ENCODE peak calls at places on chromosomes 6 and 20, in eight cellular contexts. Z, R, H, Y, E, Q, G and L are unnamed samples.

GRCh38 chr6:20438462-20439070 is 36.9 kb downstream of the E2F3 start:
- DNase-seq in H (no peak), Z (no peak), G (no peak), E (no peak), Y (no peak), Q (no peak), R (no peak), L (no peak)

GRCh38 chr6:112911949-112912348 is 564.8 kb downstream of the RFPL4B start:
- DNase-seq in E (no peak), H (no peak), Q (no peak), R (no peak), Z (peak), G (no peak), Y (no peak), L (no peak)

GRCh38 chr20:62523473-62524203 is 47.8 kb upstream of the GATA5 start:
- DNase-seq in E (no peak), G (no peak), H (no peak), Z (no peak), Q (no peak), R (no peak), Y (no peak), L (peak)

GRCh38 chr6:166957087-166957804 is 896 bp upstream of the RNASET2 start:
- DNase-seq in H (peak), G (peak), Z (peak), E (no peak), Q (no peak), Y (peak), R (no peak), L (peak)

GRCh38 chr6:36127462-36128016 is 2.8 kb upstream of the MAPK13 start:
- DNase-seq in Z (peak), E (no peak), R (peak), Y (peak), H (no peak), Q (peak), G (peak), L (no peak)

GRCh38 chr20:58359441-58359840 is 29.6 kb upstream of the VAPB start:
- DNase-seq in Q (no peak), E (no peak), G (no peak), Z (no peak), R (peak), H (no peak), Y (no peak), L (no peak)

GRCh38 chr6:41503841-41504525 is 42.2 kb upstream of the FOXP4 start:
- DNase-seq in Z (peak), E (no peak), H (peak), Q (peak), R (peak), G (peak), Y (no peak), L (no peak)

GRCh38 chr20:63735859-63736718 is at the start of gene LIME1:
- DNase-seq in R (no peak), E (no peak), G (no peak), Q (no peak), Z (peak), Y (peak), H (peak), L (no peak)

GRCh38 chr20:25323486-25324246 is 67.0 kb downstream of the ABHD12 start:
- DNase-seq in R (no peak), H (no peak), Y (no peak), Z (no peak), G (no peak), Q (no peak), E (no peak), L (no peak)

GRCh38 chr20:37356961-37357371 is 11.0 kb downstream of the SRC start:
- DNase-seq in Q (no peak), H (no peak), R (no peak), Y (peak), E (no peak), Z (no peak), G (no peak), L (no peak)

GRCh38 chr6:11994875-11995461 is 17.1 kb upstream of the HIVEP1 start:
- DNase-seq in R (no peak), E (no peak), H (no peak), Z (no peak), G (no peak), Y (no peak), Q (no peak), L (peak)

GRCh38 chr20:42531675-42531985 is 658.1 kb downstream of the PTPRT start:
- DNase-seq in G (peak), E (no peak), Q (no peak), Y (no peak), Z (no peak), R (no peak), H (no peak), L (no peak)

GRCh38 chr20:14992071-14992654 is 654.8 kb upstream of the FLRT3 start:
- DNase-seq in Z (no peak), G (no peak), Y (no peak), R (no peak), Q (peak), H (no peak), E (no peak), L (no peak)

GRCh38 chr6:36123270-36124139 is 6.8 kb upstream of the MAPK13 start:
- DNase-seq in Q (peak), Z (peak), R (peak), G (peak), H (peak), Y (peak), E (no peak), L (peak)

GRCh38 chr6:40950986-40951730 is 87.9 kb downstream of the UNC5CL start:
- DNase-seq in Y (no peak), H (no peak), R (peak), G (no peak), Z (no peak), E (no peak), Q (no peak), L (no peak)

GRCh38 chr6:21185849-21186478 is 407.6 kb upstream of the SOX4 start:
- DNase-seq in G (no peak), E (no peak), Y (no peak), Z (no peak), H (no peak), Q (no peak), R (no peak), L (no peak)

GRCh38 chr6:71851214-71851613 is 35.1 kb upstream of the RIMS1 start:
- DNase-seq in G (no peak), Z (no peak), R (no peak), Q (no peak), E (no peak), H (no peak), Y (no peak), L (no peak)

GRCh38 chr20:57327820-57328219 is 1.8 kb upstream of the SPO11 start:
- DNase-seq in Q (no peak), R (no peak), Z (no peak), G (no peak), Y (no peak), H (no peak), E (no peak), L (no peak)

GRCh38 chr6:41191569-41191968 is 9.4 kb downstream of the TREML2 start:
- DNase-seq in H (no peak), G (peak), R (no peak), Y (no peak), Z (no peak), E (no peak), Q (peak), L (peak)

GRCh38 chr6:108735310-108735990 is 112.8 kb upstream of the ARMC2 start:
- DNase-seq in E (no peak), R (no peak), H (no peak), Z (no peak), G (no peak), Q (no peak), Y (no peak), L (no peak)

GRCh38 chr6:158027590-158028285 is 46.1 kb downstream of the SYNJ2 start:
- DNase-seq in R (no peak), Y (no peak), Z (no peak), Q (peak), E (no peak), G (no peak), H (peak), L (no peak)

GRCh38 chr20:38427655-38428023 is 7.5 kb downstream of the SNHG17 start:
- DNase-seq in E (no peak), Q (no peak), G (no peak), Y (no peak), R (no peak), Z (no peak), H (no peak), L (no peak)

GRCh38 chr20:19483309-19483708 is 270.9 kb downstream of the SLC24A3 start:
- DNase-seq in E (no peak), G (no peak), Y (no peak), R (no peak), Z (no peak), H (no peak), Q (no peak), L (no peak)

GRCh38 chr20:53622247-53623114 is 28.8 kb upstream of the ZNF217 start:
- DNase-seq in E (peak), Z (no peak), R (no peak), G (peak), Q (peak), H (no peak), Y (peak), L (no peak)

GRCh38 chr6:148520109-148520841 is 177.6 kb downstream of the SASH1 start:
- DNase-seq in G (no peak), Y (no peak), Z (no peak), R (no peak), Q (no peak), H (no peak), E (peak), L (no peak)

GRCh38 chr20:17625246-17626051 is 55.6 kb downstream of the DSTN start:
- DNase-seq in Y (peak), E (no peak), R (no peak), G (no peak), H (peak), Z (no peak), Q (no peak), L (no peak)

GRCh38 chr20:37797669-37798175 is 103.9 kb downstream of the CTNNBL1 start:
- DNase-seq in H (no peak), E (no peak), Y (no peak), G (no peak), Z (no peak), R (no peak), Q (no peak), L (no peak)

GRCh38 chr6:155014715-155015300 is 19.7 kb downstream of the TIAM2 start:
- DNase-seq in Q (peak), R (peak), Y (no peak), E (no peak), Z (no peak), G (no peak), H (no peak), L (no peak)

GRCh38 chr6:71080793-71081192 is 123.9 kb upstream of the B3GAT2 start:
- DNase-seq in G (no peak), Q (no peak), H (no peak), E (no peak), Z (peak), R (peak), Y (no peak), L (no peak)

GRCh38 chr6:43302126-43302525 is 4.1 kb downstream of the SLC22A7 start:
- DNase-seq in E (no peak), Y (no peak), G (no peak), H (no peak), Q (no peak), Z (no peak), R (no peak), L (no peak)

GRCh38 chr20:11686900-11687543 is 230.7 kb upstream of the BTBD3 start:
- DNase-seq in E (no peak), G (peak), H (no peak), Y (peak), Z (peak), Q (no peak), R (peak), L (no peak)

GRCh38 chr6:127768745-127769144 is 132.1 kb downstream of the THEMIS start:
- DNase-seq in H (no peak), Y (no peak), E (no peak), G (no peak), R (no peak), Z (no peak), Q (no peak), L (no peak)

GRCh38 chr6:108872001-108872974 is 24.1 kb downstream of the ARMC2 start:
- DNase-seq in Y (peak), R (no peak), H (no peak), Z (no peak), G (peak), E (no peak), Q (no peak), L (no peak)

GRCh38 chr6:156107514-156108150 is 652.0 kb upstream of the NOX3 start:
- DNase-seq in E (no peak), Z (no peak), Q (no peak), Y (no peak), H (no peak), R (no peak), G (no peak), L (no peak)

GRCh38 chr6:13673368-13673767 is 38.3 kb downstream of the RANBP9 start:
- DNase-seq in Z (no peak), Y (no peak), Q (no peak), H (no peak), R (no peak), E (no peak), G (no peak), L (no peak)

GRCh38 chr6:90068264-90068663 is 174.0 kb downstream of the GJA10 start:
- DNase-seq in Z (peak), H (no peak), Y (no peak), E (no peak), Q (peak), R (peak), G (no peak), L (no peak)

GRCh38 chr6:90072501-90072900 is 178.2 kb downstream of the GJA10 start:
- DNase-seq in Q (no peak), E (no peak), Y (no peak), H (no peak), G (no peak), Z (no peak), R (no peak), L (no peak)

GRCh38 chr6:90065173-90065572 is 170.9 kb downstream of the GJA10 start:
- DNase-seq in E (no peak), G (no peak), Y (no peak), R (no peak), Z (no peak), Q (no peak), H (no peak), L (no peak)

GRCh38 chr6:90066715-90067114 is 172.4 kb downstream of the GJA10 start:
- DNase-seq in G (no peak), E (no peak), Z (no peak), Q (no peak), H (no peak), R (no peak), Y (no peak), L (no peak)

DNA sequence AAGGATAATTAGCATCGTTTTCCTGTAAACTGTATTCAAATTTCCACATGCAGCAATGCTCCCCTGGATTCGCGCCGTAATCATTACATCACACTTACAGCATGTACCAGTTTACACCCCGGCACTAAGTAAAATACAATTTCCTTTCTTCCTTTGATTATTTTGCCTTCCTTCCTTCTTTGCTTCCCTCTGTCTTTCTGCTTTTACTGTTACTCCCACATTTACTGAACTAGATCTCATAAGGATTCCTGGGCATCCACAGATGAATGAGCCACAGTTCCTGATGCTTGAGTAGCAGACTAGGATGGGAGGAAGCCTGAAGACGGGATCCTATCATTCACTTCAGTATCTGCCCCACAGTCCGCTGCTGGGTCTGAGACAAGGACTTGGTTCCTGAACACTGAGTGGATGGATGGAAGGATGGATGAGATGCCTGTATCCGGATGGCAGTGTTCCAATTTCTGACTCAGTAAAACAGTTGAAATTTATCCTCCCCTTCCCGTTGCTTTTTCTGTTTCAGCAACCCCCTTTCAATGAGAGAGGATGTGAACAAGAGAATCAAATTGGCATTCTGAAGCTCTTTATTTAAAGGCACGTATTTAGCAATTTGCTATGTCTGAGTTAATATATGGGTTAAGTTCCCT is 174.7 kb downstream of the GJA10 start:
- DNase-seq in E (no peak), H (no peak), Q (no peak), Y (no peak), Z (no peak), R (peak), G (no peak), L (no peak)
- TF ChIP-seq POLR2A in E (no peak), H (no peak), Q (no peak), Y (no peak), Z (no peak), R (no peak), G (no peak), L (no peak)

GRCh38 chr6:15522427-15522826 is 140.4 kb downstream of the DTNBP1 start:
- DNase-seq in H (peak), E (no peak), Y (peak), Z (no peak), Q (no peak), R (no peak), G (peak), L (no peak)
- TF ChIP-seq POLR2A in H (no peak), E (no peak), Y (no peak), Z (no peak), Q (no peak), R (no peak), G (no peak), L (no peak)

GRCh38 chr6:52361945-52362442 is at the start of gene PAQR8:
- DNase-seq in G (peak), Q (peak), Z (peak), R (peak), Y (peak), E (no peak), H (peak), L (peak)
- TF ChIP-seq POLR2A in G (peak), Q (peak), Z (peak), R (no peak), Y (no peak), E (peak), H (peak), L (peak)

DNA sequence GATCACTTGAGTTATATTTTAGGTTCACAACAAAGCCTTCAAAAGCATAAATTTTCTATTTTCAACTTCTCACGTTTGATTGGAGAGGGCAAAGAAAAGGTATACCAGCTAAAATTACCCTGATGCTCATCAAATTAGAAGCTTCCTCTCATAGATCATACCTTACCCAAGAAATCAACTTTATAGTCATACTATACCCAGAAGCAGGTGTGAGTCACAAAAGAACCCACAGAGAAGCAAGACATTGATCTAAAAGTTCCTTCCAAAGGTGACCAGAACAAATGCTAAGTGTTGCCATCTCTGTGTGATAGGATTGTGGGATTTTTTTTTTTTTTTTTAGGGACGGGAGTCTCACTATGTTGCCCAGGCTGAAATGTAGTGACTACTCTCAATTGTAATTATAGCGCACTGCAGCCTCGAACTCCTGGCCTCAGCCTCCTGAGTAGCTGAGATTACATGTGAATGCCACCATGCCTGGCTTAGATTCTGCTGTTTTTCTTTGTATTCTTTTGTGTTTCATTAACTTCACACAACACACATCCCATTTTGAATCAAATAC is 3.3 kb downstream of the EIF2S2 start:
- DNase-seq in Z (no peak), H (no peak), R (no peak), Y (no peak), E (no peak), G (no peak), Q (no peak), L (no peak)
- TF ChIP-seq POLR2A in Z (no peak), H (no peak), R (no peak), Y (no peak), E (no peak), G (no peak), Q (no peak), L (no peak)

GRCh38 chr6:28895131-28895812 is 28.5 kb downstream of the TRIM27 start:
- DNase-seq in Z (peak), H (peak), E (peak), G (peak), Y (peak), R (peak), Q (peak), L (peak)
- TF ChIP-seq POLR2A in Z (peak), H (peak), E (peak), G (peak), Y (peak), R (peak), Q (peak), L (peak)

DNA sequence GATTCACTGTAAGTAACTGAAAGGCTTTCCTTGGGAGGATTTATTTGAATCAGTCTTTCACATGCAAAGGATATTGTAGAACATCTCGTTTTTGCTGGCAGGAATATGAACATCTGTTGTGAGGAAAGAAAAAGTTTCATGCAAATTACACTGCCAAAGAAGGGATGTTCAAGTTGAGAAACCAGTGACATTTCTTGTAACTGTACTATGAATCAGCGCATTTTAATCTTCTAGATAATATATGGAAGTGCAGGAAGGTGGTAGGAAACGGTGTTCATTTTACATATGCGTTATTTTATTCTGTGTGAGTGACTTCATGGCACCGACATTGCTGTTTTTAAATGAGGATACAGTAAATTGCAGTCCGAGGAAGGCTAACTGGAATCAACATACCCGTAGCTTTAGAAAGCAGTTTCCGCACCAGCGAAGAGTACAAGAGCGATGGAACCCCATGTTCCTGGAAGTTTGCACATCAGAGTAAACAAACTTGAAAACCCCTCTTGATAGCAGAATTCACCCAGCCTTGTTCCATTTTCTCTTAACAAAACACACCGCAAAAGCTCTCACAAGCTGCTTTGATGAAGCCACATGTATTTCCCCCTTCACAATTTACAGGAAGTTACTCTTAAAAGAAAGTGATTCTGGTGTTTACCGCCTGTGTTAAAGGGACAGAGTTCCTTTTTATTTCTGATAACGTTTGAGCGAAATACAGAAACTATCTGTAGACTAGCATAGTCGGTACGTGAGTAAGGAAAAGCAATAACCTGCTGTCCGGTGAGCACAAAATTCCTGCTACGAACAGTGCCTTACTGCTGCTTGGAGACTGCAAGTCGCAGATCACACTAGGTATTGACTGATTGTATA is 11.5 kb downstream of the PRDM1 start:
- DNase-seq in E (peak), Y (no peak), Z (no peak), Q (peak), G (peak), H (no peak), R (peak), L (peak)
- TF ChIP-seq POLR2A in E (no peak), Y (no peak), Z (no peak), Q (no peak), G (no peak), H (peak), R (no peak), L (peak)

GRCh38 chr6:91464201-91464600 is 877.3 kb upstream of the MAP3K7 start:
- DNase-seq in Q (no peak), E (no peak), Y (no peak), Z (no peak), H (no peak), G (no peak), R (no peak), L (no peak)
- TF ChIP-seq POLR2A in Q (no peak), E (no peak), Y (no peak), Z (no peak), H (no peak), G (no peak), R (no peak), L (no peak)

GRCh38 chr6:134175532-134176282 is 123.3 kb upstream of the SLC2A12 start:
- DNase-seq in Q (peak), E (no peak), R (peak), H (peak), G (peak), Y (peak), Z (peak), L (peak)

GRCh38 chr6:134177236-134177635 is 124.8 kb upstream of the SLC2A12 start:
- DNase-seq in G (no peak), Q (no peak), E (no peak), H (no peak), Z (no peak), R (no peak), Y (no peak), L (no peak)

GRCh38 chr6:134177753-134178229 is 125.4 kb upstream of the SLC2A12 start:
- DNase-seq in G (peak), Y (no peak), Q (no peak), R (peak), E (no peak), H (peak), Z (no peak), L (peak)

GRCh38 chr6:134176283-134176975 is 124.0 kb upstream of the SLC2A12 start:
- DNase-seq in Q (no peak), Z (peak), H (peak), G (peak), Y (peak), R (peak), E (no peak), L (peak)

GRCh38 chr6:134178230-134179044 is 126.0 kb upstream of the SLC2A12 start:
- DNase-seq in H (peak), G (peak), Q (peak), E (peak), R (peak), Z (peak), Y (peak), L (peak)
- TF ChIP-seq POLR2A in H (no peak), G (no peak), Q (no peak), E (no peak), R (no peak), Z (no peak), Y (no peak), L (peak)